ENCODE peak calls at places on chromosomes 16 and 17, in five cellular contexts. I is bronchial epithelial cell, M is GM06990, S is colonic mucosa, P is AG04450. E is an unnamed sample.

GRCh38 chr16:10824111-10824893 is 5.7 kb upstream of the TVP23A start:
- DNase-seq in I (no peak), M (no peak), S (no peak), P (no peak), E (no peak)

GRCh38 chr17:28747046-28747691 is 3.4 kb downstream of the TRAF4 start:
- DNase-seq in M (no peak), I (peak), S (peak), P (no peak), E (no peak)

GRCh38 chr17:43671075-43671692 is 9.5 kb upstream of the MEOX1 start:
- DNase-seq in M (no peak), S (no peak), I (no peak), P (no peak), E (no peak)

GRCh38 chr16:67547423-67548264 is 14.7 kb upstream of the CTCF start:
- DNase-seq in M (peak), P (no peak), I (no peak), S (peak), E (no peak)

GRCh38 chr17:40556884-40557414 is 8.3 kb downstream of the CCR7 start:
- DNase-seq in P (no peak), I (no peak), M (no peak), S (peak), E (no peak)

GRCh38 chr17:57985675-57985974 is 2.4 kb downstream of the VEZF1 start:
- DNase-seq in I (peak), S (no peak), P (no peak), M (no peak), E (no peak)

GRCh38 chr16:84467709-84468108 is 36.8 kb downstream of the MEAK7 start:
- DNase-seq in M (no peak), P (no peak), S (no peak), I (no peak), E (no peak)

GRCh38 chr17:36934759-36935630 is 2.3 kb upstream of the LHX1 start:
- DNase-seq in M (no peak), S (no peak), I (no peak), P (no peak), E (no peak)

GRCh38 chr17:74126959-74127358 is 76.5 kb upstream of the RPL38 start:
- DNase-seq in P (no peak), S (no peak), M (no peak), I (no peak), E (no peak)

GRCh38 chr17:81345211-81346089 is 49.8 kb upstream of the BAHCC1 start:
- DNase-seq in S (peak), M (peak), I (peak), P (no peak), E (peak)

GRCh38 chr16:75193730-75194444 is 13.1 kb downstream of the CTRB2 start:
- DNase-seq in I (no peak), M (no peak), S (no peak), P (no peak), E (no peak)

GRCh38 chr17:64036198-64036922 is 15.9 kb upstream of the ICAM2 start:
- DNase-seq in M (no peak), P (no peak), I (no peak), S (peak), E (no peak)

GRCh38 chr16:11060856-11061255 is 116.5 kb downstream of the CLEC16A start:
- DNase-seq in M (no peak), S (no peak), P (no peak), I (no peak), E (no peak)

GRCh38 chr17:65538679-65539529 is 22.5 kb downstream of the AXIN2 start:
- DNase-seq in I (no peak), M (no peak), S (no peak), P (no peak), E (no peak)

GRCh38 chr17:50893183-50893993 is 27.2 kb upstream of the TOB1 start:
- DNase-seq in S (no peak), M (no peak), I (peak), P (no peak), E (no peak)

GRCh38 chr17:7889166-7889584 is 586 bp downstream of the CHD3 start:
- DNase-seq in P (peak), I (peak), S (peak), M (no peak), E (peak)

GRCh38 chr17:5832886-5833285 is 237.3 kb upstream of the WSCD1 start:
- DNase-seq in P (peak), S (no peak), I (peak), M (no peak), E (peak)

GRCh38 chr16:71540-72341 is 690 bp downstream of the RHBDF1 start:
- DNase-seq in P (no peak), M (no peak), I (peak), S (peak), E (no peak)

GRCh38 chr17:46003907-46004748 is 5.1 kb downstream of the STH start:
- DNase-seq in I (no peak), P (no peak), S (peak), M (no peak), E (no peak)

GRCh38 chr16:88718178-88718577 is 11.9 kb downstream of the CTU2 start:
- DNase-seq in P (no peak), M (no peak), S (no peak), I (no peak), E (no peak)

GRCh38 chr17:75046583-75047289 is at the start of the genes ATP5PD and KCTD2:
- DNase-seq in I (peak), S (peak), P (peak), M (peak), E (peak)

GRCh38 chr16:79184464-79184863 is 416.1 kb downstream of the MAF start:
- DNase-seq in M (no peak), S (no peak), P (no peak), I (no peak), E (no peak)

GRCh38 chr16:81198635-81199034 is 39.9 kb upstream of the BCO1 start:
- DNase-seq in P (no peak), M (no peak), I (no peak), S (no peak), E (no peak)

GRCh38 chr17:60598001-60598736 is 1.8 kb upstream of the PPM1D start:
- DNase-seq in P (no peak), S (peak), M (no peak), I (no peak), E (no peak)

GRCh38 chr16:15052747-15053476 is 3.0 kb downstream of the NTAN1 start:
- DNase-seq in M (no peak), P (no peak), I (peak), S (no peak), E (no peak)

GRCh38 chr16:15057755-15058417 is 2.0 kb upstream of the NTAN1 start:
- DNase-seq in I (no peak), M (no peak), P (no peak), S (peak), E (no peak)

GRCh38 chr16:15053904-15054303 is 2.0 kb downstream of the NTAN1 start:
- DNase-seq in P (no peak), M (no peak), S (no peak), I (no peak), E (no peak)

GRCh38 chr16:15054357-15055140 is 1.3 kb downstream of the NTAN1 start:
- DNase-seq in P (no peak), S (no peak), M (no peak), I (no peak), E (no peak)

GRCh38 chr16:15055141-15056053 is 477 bp downstream of the NTAN1 start:
- DNase-seq in P (no peak), M (no peak), S (peak), I (no peak), E (no peak)
- TF ChIP-seq CTCF in P (peak), M (peak), S (no peak), I (no peak), E (no peak)

GRCh38 chr17:66833201-66833600 is 1.7 kb upstream of the CACNG5 start:
- DNase-seq in P (no peak), M (no peak), S (no peak), I (no peak), E (no peak)

GRCh38 chr17:66835476-66835875 is 559 bp downstream of the CACNG5 start:
- DNase-seq in I (no peak), S (no peak), P (no peak), M (no peak), E (no peak)

GRCh38 chr17:66834426-66834918 is 445 bp upstream of the CACNG5 start:
- DNase-seq in P (no peak), M (no peak), S (no peak), I (no peak), E (no peak)

GRCh38 chr17:66836063-66837005 is 1.4 kb downstream of the CACNG5 start:
- DNase-seq in P (no peak), M (no peak), I (no peak), S (no peak), E (no peak)

GRCh38 chr17:66834919-66835454 is at the start of gene CACNG5:
- DNase-seq in I (no peak), P (no peak), M (no peak), S (no peak), E (no peak)
- H3K4me3 ChIP-seq in I (no peak), P (no peak), M (no peak), S (no peak), E (no peak)

DNA sequence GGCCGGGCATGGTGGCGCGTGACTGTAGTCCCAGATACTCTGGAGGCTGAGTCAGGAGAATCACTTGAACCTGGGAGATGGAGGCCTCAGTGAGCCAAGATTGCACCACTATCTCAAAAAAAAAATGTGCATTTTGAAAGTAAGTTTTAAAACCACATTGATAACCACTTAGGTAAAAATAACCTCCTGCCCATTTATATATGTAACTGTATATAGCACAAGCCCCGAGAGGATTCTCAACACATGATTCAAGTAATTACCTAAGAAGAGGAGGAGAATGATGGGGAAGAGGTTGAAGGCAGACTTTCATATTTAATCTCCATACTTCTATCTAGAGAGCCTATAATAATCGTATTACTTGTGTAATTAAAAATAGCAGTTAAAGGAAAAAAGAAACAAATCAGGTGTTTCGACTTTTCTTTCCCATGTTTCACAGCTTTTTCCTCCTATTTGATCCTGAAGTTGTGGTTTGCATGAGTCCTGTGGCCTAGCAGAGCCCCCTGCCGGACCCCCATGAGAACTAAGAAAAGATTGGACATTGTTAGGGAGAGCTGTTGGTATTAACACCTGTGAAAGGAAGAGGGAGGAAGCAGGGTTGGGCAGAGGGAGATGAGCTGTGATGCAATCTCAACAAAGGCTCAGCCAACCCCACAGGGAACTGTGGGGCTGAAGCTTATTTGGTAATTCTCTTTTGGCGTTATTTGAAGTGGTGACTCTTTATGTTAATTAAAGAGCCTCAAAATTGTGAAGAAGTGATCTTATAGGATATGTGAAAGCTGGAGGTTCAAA is 22.1 kb downstream of the PMFBP1 start:
- DNase-seq in I (no peak), P (no peak), M (no peak), S (no peak), E (no peak)
- TF ChIP-seq CTCF in I (no peak), P (peak), M (no peak), S (no peak), E (peak)

GRCh38 chr16:60107467-60107866 is 1373.4 kb upstream of the GOT2 start:
- DNase-seq in P (no peak), S (no peak), M (no peak), I (no peak), E (peak)

GRCh38 chr16:60110531-60110930 is 1376.4 kb upstream of the GOT2 start:
- DNase-seq in P (no peak), M (no peak), S (no peak), I (no peak), E (no peak)

GRCh38 chr16:60107920-60108319 is 1373.8 kb upstream of the GOT2 start:
- DNase-seq in P (no peak), M (no peak), I (no peak), S (no peak), E (no peak)
- H3K4me3 ChIP-seq in P (no peak), M (no peak), I (no peak), S (no peak), E (no peak)

GRCh38 chr17:2064980-2065785 is 10.3 kb downstream of the HIC1 start:
- DNase-seq in I (peak), P (no peak), S (no peak), M (no peak), E (no peak)
- TF ChIP-seq CTCF in I (peak), P (peak), S (peak), M (peak), E (peak)

DNA sequence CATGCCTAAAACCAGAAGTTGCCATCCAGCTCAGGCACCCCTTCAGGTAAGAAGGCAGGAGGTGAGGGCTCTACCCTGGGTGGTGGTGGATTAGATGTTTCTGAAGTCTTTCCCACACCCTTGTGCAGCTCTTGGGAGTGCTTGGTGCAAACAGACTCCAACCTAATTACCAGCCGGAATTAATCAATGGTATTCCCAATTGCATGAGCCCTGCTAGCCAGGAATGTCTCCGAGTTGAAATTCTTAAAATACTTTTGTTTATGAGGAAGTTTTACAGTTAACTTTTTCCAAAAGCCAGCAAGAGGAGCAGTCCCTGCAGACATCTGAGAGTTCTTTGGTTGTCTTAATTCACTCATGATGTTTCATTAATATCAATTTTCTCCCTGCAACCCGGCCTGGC is 172.1 kb upstream of the IRX6 start:
- DNase-seq in P (no peak), M (no peak), S (no peak), I (no peak), E (no peak)
- H3K4me3 ChIP-seq in P (no peak), M (no peak), S (no peak), I (no peak), E (no peak)

E was measured in HFF-Myc.